ENCODE peak calls at places on chromosomes 4 and X, in four cellular contexts. B is GM12878, H is K562, Q is H1. K is an unnamed sample.

GRCh38 chrX:107871136-107871535 is 45.5 kb downstream of the MID2 start:
- DNase-seq in B (no peak), H (no peak), Q (no peak), K (no peak)

GRCh38 chr4:129446074-129446473 is 350.1 kb downstream of the C4orf33 start:
- DNase-seq in B (no peak), H (no peak), Q (no peak), K (no peak)

GRCh38 chrX:78124304-78124703 is 15.1 kb downstream of the TAF9B start:
- DNase-seq in B (no peak), H (no peak), Q (no peak), K (no peak)

GRCh38 chr4:23613782-23614181 is 276.1 kb downstream of the PPARGC1A start:
- DNase-seq in B (no peak), H (no peak), Q (no peak), K (peak)

GRCh38 chr4:189090174-189090814 is 850.4 kb upstream of the FRG1 start:
- DNase-seq in B (no peak), H (no peak), Q (no peak), K (peak)

GRCh38 chrX:19888419-19888879 is 1.0 kb upstream of the SH3KBP1 start:
- DNase-seq in B (no peak), H (peak), Q (no peak), K (peak)

GRCh38 chr4:88008133-88008621 is 742 bp downstream of the PKD2 start:
- DNase-seq in B (no peak), H (peak), Q (peak), K (peak)

GRCh38 chr4:187363453-187363852 is 632.1 kb upstream of the ZFP42 start:
- DNase-seq in B (no peak), H (no peak), Q (no peak), K (no peak)

GRCh38 chr4:121344128-121344527 is 36.7 kb downstream of the QRFPR start:
- DNase-seq in B (no peak), H (no peak), Q (no peak), K (no peak)

GRCh38 chr4:151934766-151935165 is 174.0 kb upstream of the GATB start:
- DNase-seq in B (no peak), H (no peak), Q (no peak), K (no peak)

DNA sequence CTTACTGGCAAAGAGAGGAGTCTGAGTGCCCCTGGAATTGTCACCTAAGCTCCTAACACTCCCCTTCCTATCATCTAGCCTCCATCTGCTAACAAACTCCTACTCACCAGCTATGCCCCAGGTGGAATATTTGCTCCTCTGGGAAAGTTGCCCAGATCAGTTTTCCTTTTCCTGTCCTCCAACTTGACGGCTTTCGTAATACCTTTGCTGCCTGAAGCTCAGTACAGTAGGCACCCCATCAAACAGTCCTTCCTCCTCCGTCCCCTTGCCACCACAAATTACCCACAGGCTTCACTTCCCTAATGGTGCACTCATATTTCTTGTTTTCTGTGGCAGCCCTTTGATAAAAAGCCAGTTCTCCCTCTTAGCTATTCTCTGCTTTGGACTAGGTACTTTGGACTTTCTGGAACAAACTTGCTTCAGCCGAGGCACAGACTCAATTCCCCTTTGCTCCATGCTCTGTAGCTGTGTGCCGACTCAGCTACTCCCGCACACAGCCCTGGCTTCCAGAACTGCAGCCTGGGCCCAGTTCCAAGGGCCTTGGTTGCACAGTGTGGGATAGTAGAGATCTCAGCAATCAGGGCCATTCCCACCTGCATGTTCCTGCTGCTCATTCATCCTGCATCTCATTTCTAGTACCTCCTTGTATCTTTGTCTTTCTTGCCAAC is 605.1 kb downstream of the BCOR start:
- DNase-seq in B (peak), H (peak), Q (no peak), K (no peak)
- TF ChIP-seq CHD1 in B (no peak), H (no peak), Q (no peak), K (no peak)

GRCh38 chr4:11182031-11182430 is 246.7 kb downstream of the HS3ST1 start:
- DNase-seq in B (no peak), H (no peak), Q (no peak), K (no peak)
- TF ChIP-seq CHD1 in B (no peak), H (no peak), Q (no peak), K (no peak)

DNA sequence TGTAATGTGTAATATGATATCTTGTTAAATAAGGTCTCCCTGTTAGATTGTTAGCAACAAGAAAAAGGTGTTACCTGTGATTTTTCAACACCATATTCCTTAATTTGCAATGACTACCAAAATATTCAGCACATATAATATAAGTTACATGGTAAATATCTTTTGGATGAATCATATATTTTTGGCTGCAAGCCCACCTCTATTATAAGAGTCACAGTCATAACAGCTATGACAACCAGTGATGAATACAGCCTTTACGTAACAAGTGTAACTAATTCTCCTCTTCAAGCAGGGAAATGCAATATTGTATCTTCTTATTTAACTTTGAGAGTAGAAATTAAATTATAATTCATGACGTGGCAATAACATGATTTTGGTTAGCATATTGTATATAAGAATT is 187.0 kb downstream of the NLGN4X start:
- DNase-seq in B (no peak), H (no peak), Q (no peak), K (no peak)
- TF ChIP-seq CHD1 in B (no peak), H (no peak), Q (no peak), K (no peak)

GRCh38 chr4:108030332-108030731 is 40.6 kb downstream of the HADH start:
- DNase-seq in B (no peak), H (peak), Q (no peak), K (peak)
- TF ChIP-seq CHD1 in B (no peak), H (no peak), Q (no peak), K (no peak)